ENCODE peak calls at places on chromosomes 1 and 21, in four cellular contexts. C, A, I and V are unnamed samples. For H3K4me1, the result is how much of the 10 kb centered on the place peaks cover.

GRCh38 chr1:51578383-51579109 is 38.3 kb upstream of the OSBPL9 start:
- DNase-seq in C (no peak), A (no peak), I (peak), V (peak)

GRCh38 chr1:91883470-91883869 is 2.5 kb downstream of the TGFBR3 start:
- DNase-seq in C (peak), A (no peak), I (peak), V (no peak)

GRCh38 chr1:75723989-75724471 is 479 bp upstream of the ACADM start:
- DNase-seq in C (no peak), A (peak), I (peak), V (peak)

GRCh38 chr1:27650527-27651175 is 15.7 kb upstream of the FGR start:
- DNase-seq in C (no peak), A (no peak), I (no peak), V (no peak)

GRCh38 chr1:227733309-227733705 is 1.8 kb downstream of the JMJD4 start:
- DNase-seq in C (no peak), A (no peak), I (no peak), V (no peak)

GRCh38 chr1:223748405-223748772 is 36.0 kb downstream of the CAPN2 start:
- DNase-seq in C (no peak), A (peak), I (no peak), V (no peak)

GRCh38 chr1:145983206-145983675 is 13.1 kb downstream of the TXNIP start:
- DNase-seq in C (no peak), A (peak), I (no peak), V (no peak)

GRCh38 chr1:37717631-37718030 is 25.3 kb downstream of the CDCA8 start:
- DNase-seq in C (no peak), A (no peak), I (no peak), V (no peak)

GRCh38 chr1:30257742-30258380 is 465.5 kb downstream of the MATN1 start:
- DNase-seq in C (no peak), A (no peak), I (no peak), V (no peak)

GRCh38 chr1:110205591-110206155 is 4.4 kb upstream of the KCNC4 start:
- DNase-seq in C (no peak), A (no peak), I (no peak), V (no peak)

GRCh38 chr1:62070384-62071011 is 124.2 kb upstream of the L1TD1 start:
- DNase-seq in C (no peak), A (no peak), I (no peak), V (peak)

DNA sequence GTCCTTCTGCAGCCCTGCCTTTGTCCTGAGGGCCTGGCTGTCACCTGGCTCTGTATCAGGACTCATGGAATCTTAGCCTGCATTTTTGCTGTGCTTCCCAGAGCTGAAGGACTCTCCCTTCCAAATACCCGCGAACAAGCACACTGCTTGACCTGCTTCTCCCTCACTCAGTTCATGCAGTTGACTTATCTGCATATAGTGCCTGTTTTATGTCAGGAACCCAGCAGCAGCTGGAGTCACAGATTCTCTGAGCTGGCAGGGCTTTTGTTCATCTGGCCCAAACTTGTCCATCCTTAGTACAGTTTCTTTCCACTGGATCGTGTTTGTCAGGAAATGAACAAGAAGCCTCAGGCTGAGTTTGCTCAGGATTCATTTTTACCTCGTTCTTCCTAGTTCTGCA is 151.2 kb downstream of the HIVEP3 start:
- DNase-seq in C (no peak), A (no peak), I (no peak), V (peak)
- H3K4me1 ChIP-seq in C (under half), A (under half), I (under half), V (half or more)

GRCh38 chr1:160798439-160798838 is 2.5 kb downstream of the LY9 start:
- DNase-seq in C (no peak), A (no peak), I (no peak), V (no peak)
- H3K4me1 ChIP-seq in C (half or more), A (under half), I (half or more), V (under half)

GRCh38 chr1:8460784-8461183 is 142.9 kb downstream of the SLC45A1 start:
- DNase-seq in C (no peak), A (no peak), I (no peak), V (no peak)
- H3K4me1 ChIP-seq in C (under half), A (under half), I (half or more), V (under half)

DNA sequence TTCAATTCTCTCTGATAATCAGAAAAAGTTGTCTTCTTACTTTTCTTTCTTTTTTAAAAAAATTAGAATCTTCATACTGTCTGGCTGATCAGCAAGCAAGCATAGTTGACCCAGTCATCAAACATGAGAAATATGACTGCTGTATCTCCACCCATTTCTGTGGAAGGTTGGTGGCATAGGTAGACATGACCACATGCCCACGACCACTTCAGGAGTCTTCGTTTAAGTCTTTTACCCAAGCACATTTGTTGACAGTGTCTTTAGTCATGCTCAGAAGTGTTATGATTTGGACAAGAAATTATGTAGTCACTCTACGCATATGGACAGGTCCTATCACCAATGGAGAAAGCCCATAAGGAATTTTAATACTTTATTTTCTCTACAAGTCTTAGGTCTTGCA is 74.8 kb upstream of the HSPA13 start:
- DNase-seq in C (no peak), A (no peak), I (no peak), V (no peak)
- H3K4me1 ChIP-seq in C (under half), A (under half), I (under half), V (under half)

GRCh38 chr1:25482211-25482610 is 51.5 kb downstream of the MACO1 start:
- DNase-seq in C (no peak), A (no peak), I (no peak), V (no peak)
- H3K4me1 ChIP-seq in C (under half), A (under half), I (under half), V (half or more)